ENCODE peak calls at places on chromosomes 13 and 19, in five cellular contexts. I, C, R, G and H are unnamed samples.

GRCh38 chr19:41223431-41224234 is 4.6 kb downstream of the AXL start:
- DNase-seq in I (no peak), C (no peak), R (peak; percentile 99), G (peak; percentile 61), H (peak; percentile 60)

GRCh38 chr13:113840541-113841354 is 23.1 kb downstream of the GAS6 start:
- DNase-seq in I (no peak), C (no peak), R (no peak), G (no peak), H (no peak)

GRCh38 chr19:45901912-45902650 is at the start of gene MYPOP:
- DNase-seq in I (no peak), C (no peak), R (peak; percentile 19), G (peak; percentile 16), H (no peak)

GRCh38 chr13:113947321-113948033 is 26.4 kb downstream of the C13orf46 start:
- DNase-seq in I (no peak), C (no peak), R (peak; percentile 42), G (peak; percentile 62), H (peak; percentile 64)

GRCh38 chr19:2166741-2167738 is 3.3 kb downstream of the DOT1L start:
- DNase-seq in I (no peak), C (no peak), R (peak; percentile 89), G (peak; percentile 86), H (peak; percentile 74)

GRCh38 chr13:96020941-96021340 is 32.3 kb downstream of the UGGT2 start:
- DNase-seq in I (no peak), C (no peak), R (no peak), G (no peak), H (peak; percentile 38)

GRCh38 chr19:46082728-46083050 is 41.8 kb downstream of the IGFL3 start:
- DNase-seq in I (no peak), C (no peak), R (peak; percentile 19), G (no peak), H (no peak)

GRCh38 chr13:46666727-46667456 is 113.9 kb downstream of the LRCH1 start:
- DNase-seq in I (no peak), C (no peak), R (no peak), G (no peak), H (no peak)